ENCODE peak calls at places on chromosome 20, in eight cellular contexts. T is PC-3; M is stimulated activated CD8-positive, alpha-beta memory T cell treated with anti-CD3 and anti-CD28 coated beads, Interleukin-7, amount 100 ng/mL, for 1 hour; H is NCI-H524; N is IMR-90; Z is GM12865; A is astrocyte of the hippocampus; P is HTR-8/SVneo. S is an unnamed sample.

GRCh38 chr20:45828589-45828988 is 1.5 kb upstream of the TNNC2 start:
- DNase-seq in P (no peak), H (peak; percentile 57), T (no peak), Z (no peak), N (no peak), A (peak; percentile 29), M (no peak), S (no peak)

GRCh38 chr20:17225891-17226409 is 890 bp upstream of the PCSK2 start:
- DNase-seq in M (no peak), N (no peak), P (no peak), Z (no peak), H (peak; percentile 66), A (peak; percentile 2), T (no peak), S (peak; percentile 17)

GRCh38 chr20:59800309-59800708 is 133.1 kb downstream of the SYCP2 start:
- DNase-seq in A (no peak), M (no peak), H (no peak), T (no peak), P (no peak), N (no peak), Z (no peak), S (no peak)

GRCh38 chr20:36549942-36550796 is 8.8 kb downstream of the MYL9 start:
- DNase-seq in M (no peak), A (no peak), N (no peak), H (peak; percentile 39), T (no peak), Z (no peak), P (no peak), S (no peak)

GRCh38 chr20:63044605-63045004 is 37.8 kb upstream of the BHLHE23 start:
- DNase-seq in Z (no peak), T (no peak), M (no peak), P (no peak), N (no peak), H (no peak), A (no peak), S (no peak)

GRCh38 chr20:37544386-37544785 is 16.7 kb upstream of the BLCAP start:
- DNase-seq in H (no peak), A (no peak), Z (no peak), M (no peak), N (no peak), T (no peak), P (no peak), S (no peak)

GRCh38 chr20:50521221-50521642 is 11.0 kb downstream of the PTPN1 start:
- DNase-seq in M (no peak), P (no peak), H (no peak), T (no peak), N (no peak), Z (no peak), A (no peak), S (no peak)

GRCh38 chr20:25579081-25579770 is 6.1 kb downstream of the NINL start:
- DNase-seq in A (peak; percentile 51), T (no peak), P (no peak), H (peak; percentile 96), Z (no peak), N (no peak), M (no peak), S (no peak)

GRCh38 chr20:1741309-1742048 is 83.9 kb upstream of the SIRPG start:
- DNase-seq in P (no peak), T (no peak), H (no peak), M (no peak), N (no peak), Z (no peak), A (no peak), S (no peak)

GRCh38 chr20:45917790-45918141 is 5.8 kb upstream of the PLTP start:
- DNase-seq in P (no peak), N (peak; percentile 75), M (no peak), T (no peak), A (no peak), Z (no peak), H (peak; percentile 94), S (no peak)

GRCh38 chr20:36585410-36586125 is 12.2 kb downstream of the TGIF2 start:
- DNase-seq in T (peak; percentile 88), Z (no peak), M (no peak), A (no peak), H (no peak), N (peak; percentile 20), P (no peak), S (no peak)

GRCh38 chr20:60037120-60037499 is 78.9 kb downstream of the CDH26 start:
- DNase-seq in H (no peak), P (peak; percentile 53), M (no peak), A (peak; percentile 67), Z (no peak), T (peak; percentile 45), N (peak; percentile 59), S (no peak)

GRCh38 chr20:37807901-37808751 is 94.8 kb upstream of the VSTM2L start:
- DNase-seq in Z (no peak), P (no peak), M (no peak), A (no peak), N (no peak), T (no peak), H (no peak), S (no peak)

GRCh38 chr20:5508044-5508443 is 191.3 kb upstream of the PROKR2 start:
- DNase-seq in T (no peak), M (no peak), H (no peak), N (no peak), P (no peak), A (no peak), Z (no peak), S (no peak)

GRCh38 chr20:36493801-36494114 is 47.6 kb upstream of the MYL9 start:
- DNase-seq in M (no peak), Z (no peak), P (no peak), H (no peak), N (peak; percentile 78), T (no peak), A (peak; percentile 90), S (no peak)

GRCh38 chr20:2633381-2633780 is 19.1 kb upstream of the NOP56 start:
- DNase-seq in A (no peak), T (no peak), Z (no peak), P (no peak), H (no peak), N (no peak), M (no peak), S (no peak)

GRCh38 chr20:34074101-34074760 is 37.8 kb downstream of the EIF2S2 start:
- DNase-seq in A (peak; percentile 37), T (peak; percentile 40), H (no peak), N (peak; percentile 37), M (no peak), P (no peak), Z (no peak), S (no peak)

GRCh38 chr20:2729251-2729713 is 36.7 kb downstream of the EBF4 start:
- DNase-seq in T (no peak), P (no peak), Z (no peak), H (no peak), N (no peak), M (no peak), A (no peak), S (no peak)

GRCh38 chr20:58251979-58252591 is 23.6 kb upstream of the ANKRD60 start:
- DNase-seq in Z (no peak), T (peak; percentile 99), M (no peak), N (peak; percentile 96), A (peak; percentile 69), P (peak; percentile 100), H (no peak), S (no peak)

GRCh38 chr20:56271974-56272373 is 23.4 kb downstream of the MC3R start:
- DNase-seq in N (no peak), A (no peak), Z (no peak), H (no peak), M (no peak), P (no peak), T (no peak), S (no peak)

GRCh38 chr20:64130271-64130670 is 22.9 kb upstream of the NPBWR2 start:
- DNase-seq in A (no peak), M (no peak), H (no peak), N (no peak), Z (no peak), T (no peak), P (no peak), S (no peak)

GRCh38 chr20:12555369-12555768 is 453.4 kb upstream of the SPTLC3 start:
- DNase-seq in M (no peak), Z (no peak), H (no peak), P (no peak), N (no peak), A (no peak), T (peak; percentile 51), S (no peak)

GRCh38 chr20:38633577-38634093 is 32.0 kb downstream of the ARHGAP40 start:
- DNase-seq in N (peak; percentile 20), T (peak; percentile 76), Z (peak; percentile 67), A (peak; percentile 66), H (peak; percentile 60), M (peak; percentile 26), P (peak; percentile 90), S (peak; percentile 53)

GRCh38 chr20:3786126-3786484 is 435 bp downstream of the CENPB start:
- DNase-seq in P (no peak), H (peak; percentile 51), A (peak; percentile 78), M (no peak), N (peak; percentile 61), T (peak; percentile 55), Z (peak; percentile 73), S (no peak)

GRCh38 chr20:35283441-35284266 is 918 bp downstream of the EIF6 start:
- DNase-seq in P (no peak), T (no peak), A (no peak), H (no peak), N (no peak), M (no peak), Z (no peak), S (no peak)